ENCODE peak calls at places on chromosomes 11 and 22, in six cellular contexts. M, E, R, S, T and A are unnamed samples.

GRCh38 chr11:69915501-69916250 is 96.5 kb upstream of the FGF3 start:
- DNase-seq in M (peak; percentile 74), S (peak; percentile 43), R (peak; percentile 48), T (peak; percentile 76), E (peak; percentile 86), A (peak; percentile 22)

GRCh38 chr11:112019066-112019465 is 6.1 kb upstream of the DLAT start:
- DNase-seq in R (no peak), S (no peak), M (no peak), E (no peak), T (no peak), A (no peak)

GRCh38 chr11:92886243-92886905 is 83.1 kb upstream of the MTNR1B start:
- DNase-seq in T (peak; percentile 61), R (peak; percentile 40), M (no peak), S (peak; percentile 65), E (no peak), A (peak; percentile 70)

GRCh38 chr22:25835348-25835747 is 93.4 kb downstream of the MYO18B start:
- DNase-seq in T (no peak), R (no peak), S (no peak), E (no peak), M (no peak), A (no peak)

GRCh38 chr22:41862530-41863266 is 29.8 kb downstream of the SREBF2 start:
- DNase-seq in R (peak; percentile 34), S (no peak), M (no peak), T (peak; percentile 53), E (no peak), A (no peak)

GRCh38 chr11:112012877-112013276 is 12.3 kb upstream of the DLAT start:
- DNase-seq in E (no peak), R (no peak), M (no peak), S (no peak), T (peak; percentile 39), A (peak; percentile 25)

GRCh38 chr11:111176603-111177002 is 68.9 kb upstream of the POU2AF2 start:
- DNase-seq in E (no peak), T (no peak), M (no peak), R (peak; percentile 52), S (peak; percentile 72), A (peak; percentile 47)

GRCh38 chr22:37260939-37261338 is 16.9 kb upstream of the RAC2 start:
- DNase-seq in T (peak; percentile 78), E (peak; percentile 52), R (peak; percentile 78), S (peak; percentile 76), M (peak; percentile 83), A (no peak)

GRCh38 chr11:62124186-62125113 is 639 bp downstream of the INCENP start:
- DNase-seq in T (peak; percentile 77), M (no peak), S (peak; percentile 53), E (no peak), R (peak; percentile 45), A (peak; percentile 71)

GRCh38 chr22:49892226-49892899 is 25.9 kb downstream of the ALG12 start:
- DNase-seq in M (no peak), T (no peak), R (no peak), E (no peak), S (no peak), A (no peak)

GRCh38 chr11:65393513-65394079 is 7.2 kb downstream of the FRMD8 start:
- DNase-seq in R (no peak), M (peak; percentile 64), T (no peak), E (no peak), S (no peak), A (no peak)

GRCh38 chr11:65391007-65391406 is 4.6 kb downstream of the FRMD8 start:
- DNase-seq in S (no peak), E (no peak), T (peak; percentile 67), M (no peak), R (no peak), A (no peak)

GRCh38 chr11:65392899-65393298 is 6.5 kb downstream of the FRMD8 start:
- DNase-seq in S (no peak), E (no peak), M (no peak), R (no peak), T (no peak), A (no peak)

GRCh38 chr11:65394125-65394536 is 7.7 kb downstream of the FRMD8 start:
- DNase-seq in R (no peak), S (no peak), M (peak; percentile 79), E (no peak), T (no peak), A (no peak)

DNA sequence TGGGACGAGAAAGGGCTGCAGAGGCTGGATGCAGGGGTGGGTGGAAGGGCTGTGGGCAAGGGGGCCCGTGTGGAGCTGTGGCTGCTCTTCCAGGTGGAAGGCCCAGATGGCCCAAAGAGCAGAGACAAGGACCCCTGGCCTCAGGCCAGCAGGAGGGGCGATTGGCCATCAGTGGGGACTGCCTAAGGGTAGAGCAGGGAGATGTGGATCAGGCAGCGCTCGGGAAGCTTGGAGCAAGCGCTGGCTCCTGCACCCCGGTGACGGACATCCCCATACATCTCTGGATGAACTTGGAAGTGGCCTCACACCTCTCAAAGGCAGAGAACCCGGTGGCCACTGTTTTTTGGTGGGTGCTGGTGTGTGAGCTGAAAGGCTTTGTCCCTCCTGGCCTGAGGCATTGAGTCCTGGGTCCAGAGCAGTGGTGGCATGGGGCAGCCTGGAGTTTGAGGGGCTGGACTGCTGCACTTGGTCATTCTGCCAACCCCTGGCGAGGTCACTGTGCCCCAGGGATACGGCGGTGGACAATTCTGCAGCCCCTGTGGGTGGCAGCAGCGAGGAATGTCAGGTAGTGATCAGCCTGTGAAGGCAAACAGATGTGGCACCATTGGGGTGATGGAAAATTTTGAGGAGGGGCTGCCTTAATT is 5.9 kb downstream of the FRMD8 start:
- DNase-seq in T (no peak), E (no peak), R (no peak), S (no peak), M (no peak), A (no peak)
- H3K36me3 ChIP-seq in T (peaks cover 6% of the 10 kb centered on the region), E (no peaks in the 10 kb centered on the region), R (peaks cover 44% of the 10 kb centered on the region), S (no peaks in the 10 kb centered on the region), M (peaks cover 73% of the 10 kb centered on the region), A (peaks cover 55% of the 10 kb centered on the region)

GRCh38 chr11:118612378-118612777 is 5.0 kb downstream of the PHLDB1 start:
- DNase-seq in E (peak; percentile 78), M (no peak), T (peak; percentile 59), S (no peak), R (no peak), A (no peak)
- H3K4me3 ChIP-seq in E (no peak overlapping the region), M (no peak overlapping the region), T (peak overlapping the region; percentile 59), S (no peak overlapping the region), R (no peak overlapping the region), A (no peak overlapping the region)

DNA sequence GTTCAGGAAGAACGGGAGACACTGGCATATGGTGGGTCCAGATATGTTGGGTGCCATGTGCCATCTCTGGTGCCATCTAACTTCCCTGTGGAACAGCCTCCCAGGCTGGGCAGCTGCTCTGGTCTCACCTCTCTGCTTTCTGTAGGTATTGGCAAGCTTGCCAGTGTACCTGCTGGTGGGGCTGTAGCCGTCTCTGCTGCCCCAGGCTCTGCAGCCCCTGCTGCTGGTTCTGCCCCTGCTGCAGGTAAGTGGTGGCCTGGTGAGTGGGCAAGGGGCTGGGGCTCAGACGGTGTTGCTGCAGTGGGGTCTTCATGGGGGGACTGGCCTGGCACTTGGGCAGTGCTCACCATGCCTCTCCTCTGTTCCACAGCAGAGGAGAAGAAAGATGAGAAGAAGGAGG is 2.6 kb downstream of the RPLP2 start:
- DNase-seq in M (no peak), T (no peak), E (no peak), R (no peak), S (no peak), A (no peak)
- H3K36me3 ChIP-seq in M (peaks cover 47% of the 10 kb centered on the region), T (peaks cover 19% of the 10 kb centered on the region), E (no peaks in the 10 kb centered on the region), R (peaks cover 62% of the 10 kb centered on the region), S (peaks cover 15% of the 10 kb centered on the region), A (peaks cover 21% of the 10 kb centered on the region)

DNA sequence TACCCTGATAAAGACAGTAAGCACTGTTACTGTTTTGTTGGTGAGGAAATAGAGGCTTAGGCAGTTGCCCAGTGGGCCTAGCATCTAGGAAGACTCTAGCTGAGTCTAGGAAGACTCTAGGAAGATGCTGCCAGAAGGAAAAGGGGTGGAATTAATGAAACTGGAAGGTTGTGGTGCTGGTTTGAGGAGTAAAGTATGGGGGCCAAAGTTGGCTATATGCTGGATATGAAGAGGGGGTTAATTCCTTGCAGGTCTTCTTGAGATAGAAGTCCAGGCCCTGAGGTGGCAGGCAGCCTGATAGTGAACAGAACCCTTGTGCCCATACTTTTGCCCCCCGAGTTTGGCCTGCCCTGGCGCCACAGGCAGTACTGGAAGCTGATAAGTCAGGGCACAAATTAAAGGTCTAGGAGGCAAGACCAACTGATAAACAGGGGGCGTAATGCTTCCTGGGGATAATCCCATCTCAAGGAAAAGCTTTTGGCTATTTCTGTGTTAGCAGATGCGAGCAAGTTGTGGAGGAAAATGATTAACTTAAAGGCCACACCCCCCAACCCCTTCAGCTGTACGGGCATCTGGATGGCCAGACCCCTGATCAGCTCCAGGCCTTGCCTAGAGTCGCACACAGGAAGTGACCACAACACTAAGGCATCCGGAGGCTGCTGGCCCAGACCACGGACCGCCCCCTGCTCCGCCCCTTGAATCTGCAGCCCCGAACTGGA is 3.1 kb downstream of the ILK start:
- DNase-seq in T (peak; percentile 94), E (peak; percentile 95), R (peak; percentile 52), S (peak; percentile 83), M (peak; percentile 95), A (peak; percentile 86)
- H3K4me3 ChIP-seq in T (peak overlapping the region; percentile 96), E (peak overlapping the region; percentile 28), R (peak overlapping the region; percentile 39), S (no peak overlapping the region), M (peak overlapping the region; percentile 9), A (no peak overlapping the region)

GRCh38 chr11:680970-681369 is 14.1 kb downstream of the DEAF1 start:
- DNase-seq in E (no peak), T (no peak), S (no peak), M (peak; percentile 50), R (no peak), A (no peak)

GRCh38 chr11:680476-680875 is 14.5 kb downstream of the DEAF1 start:
- DNase-seq in R (no peak), S (no peak), M (no peak), T (no peak), E (no peak), A (no peak)

GRCh38 chr11:679271-680207 is 15.5 kb downstream of the DEAF1 start:
- DNase-seq in E (no peak), M (no peak), T (no peak), R (no peak), S (no peak), A (no peak)

GRCh38 chr11:674406-674805 is 20.6 kb downstream of the DEAF1 start:
- DNase-seq in S (no peak), T (no peak), R (no peak), E (no peak), M (no peak), A (no peak)

DNA sequence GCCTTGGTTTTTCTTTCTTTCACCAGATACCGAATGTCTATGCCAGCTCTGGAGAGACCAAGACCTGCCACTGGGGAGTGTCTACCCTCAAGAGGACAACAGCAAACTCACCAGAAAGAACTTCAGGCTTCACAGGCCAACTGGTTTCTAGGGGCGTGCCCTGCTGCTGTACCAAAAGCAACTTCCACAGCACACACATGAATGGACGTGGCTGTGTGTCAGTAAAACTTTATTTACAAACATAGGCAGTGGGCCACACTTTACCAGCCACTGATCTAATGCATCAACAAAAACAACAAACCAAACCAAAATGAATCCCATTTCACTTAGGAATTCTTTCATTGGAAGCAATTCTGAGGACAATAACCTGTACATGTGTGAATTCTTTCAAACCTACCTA is 16.7 kb downstream of the DEAF1 start:
- DNase-seq in S (no peak), E (no peak), R (no peak), M (no peak), T (no peak), A (no peak)
- H3K36me3 ChIP-seq in S (no peaks in the 10 kb centered on the region), E (no peaks in the 10 kb centered on the region), R (peaks cover 71% of the 10 kb centered on the region), M (peaks cover 87% of the 10 kb centered on the region), T (peaks cover 15% of the 10 kb centered on the region), A (peaks cover 15% of the 10 kb centered on the region)

DNA sequence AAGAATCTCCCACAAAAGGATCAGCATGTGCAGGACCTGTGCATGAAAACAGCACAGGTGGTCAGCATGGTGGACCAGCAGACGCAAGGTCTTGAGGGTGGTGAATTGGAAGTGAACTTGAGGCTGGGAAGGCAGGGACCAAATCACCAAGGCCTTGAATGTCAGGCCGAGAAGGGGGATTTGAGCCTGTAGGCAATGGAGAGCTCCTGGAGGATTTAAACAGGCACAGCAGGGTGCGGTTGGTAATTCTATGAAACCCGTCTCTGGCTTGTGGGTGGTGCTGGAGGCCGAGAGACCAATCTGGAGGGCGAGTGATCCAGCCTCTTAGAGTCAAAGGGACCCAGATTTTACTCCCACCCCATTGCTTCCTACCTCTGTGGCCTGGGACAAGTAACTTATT is 2.4 kb downstream of the TSKU start:
- DNase-seq in E (no peak), T (no peak), R (no peak), M (no peak), S (no peak), A (no peak)
- H3K4me3 ChIP-seq in E (no peak overlapping the region), T (peak overlapping the region; percentile 99), R (no peak overlapping the region), M (no peak overlapping the region), S (no peak overlapping the region), A (no peak overlapping the region)